ENCODE peak calls at places on chromosome 7, in six cellular contexts. F, T, Q, P, A and J are unnamed samples.

GRCh38 chr7:93245525-93246432 is 13.6 kb downstream of the VPS50 start:
- DNase-seq in F (peak; percentile 2), T (no peak), Q (no peak), P (no peak), A (no peak), J (peak; percentile 16)

GRCh38 chr7:19519443-19519977 is 189.3 kb downstream of the POLR1F start:
- DNase-seq in F (no peak), T (no peak), Q (no peak), P (no peak), A (no peak), J (no peak)

GRCh38 chr7:110157631-110158362 is 933.1 kb upstream of the LRRN3 start:
- DNase-seq in F (no peak), T (no peak), Q (no peak), P (no peak), A (no peak), J (no peak)

GRCh38 chr7:21944616-21945373 is 904 bp downstream of the CDCA7L start:
- DNase-seq in F (peak; percentile 61), T (peak; percentile 84), Q (no peak), P (no peak), A (no peak), J (peak; percentile 80)

GRCh38 chr7:29332875-29333482 is 138.4 kb downstream of the CHN2 start:
- DNase-seq in F (no peak), T (no peak), Q (no peak), P (no peak), A (no peak), J (no peak)

GRCh38 chr7:81685263-81685868 is 84.5 kb downstream of the HGF start:
- DNase-seq in F (no peak), T (no peak), Q (no peak), P (no peak), A (no peak), J (no peak)

GRCh38 chr7:36880108-36880507 is 155.8 kb upstream of the AOAH start:
- DNase-seq in F (no peak), T (no peak), Q (no peak), P (no peak), A (no peak), J (peak; percentile 13)

GRCh38 chr7:92306153-92306552 is 60.4 kb downstream of the ANKIB1 start:
- DNase-seq in F (no peak), T (no peak), Q (no peak), P (no peak), A (no peak), J (no peak)

GRCh38 chr7:140304071-140304799 is 94.1 kb downstream of the SLC37A3 start:
- DNase-seq in F (no peak), T (no peak), Q (no peak), P (peak; percentile 17), A (no peak), J (peak; percentile 48)

GRCh38 chr7:7157177-7157886 is 25.0 kb upstream of the C1GALT1 start:
- DNase-seq in F (no peak), T (no peak), Q (no peak), P (no peak), A (no peak), J (no peak)
- H3K4me3 ChIP-seq in F (no peak overlapping the region), T (no peak overlapping the region), Q (no peak overlapping the region), P (no peak overlapping the region), A (no peak overlapping the region), J (no peak overlapping the region)

GRCh38 chr7:158531661-158532060 is 56.0 kb downstream of the PTPRN2 start:
- DNase-seq in F (no peak), T (no peak), Q (no peak), P (no peak), A (no peak), J (peak; percentile 31)

GRCh38 chr7:158527902-158528502 is 59.6 kb downstream of the PTPRN2 start:
- DNase-seq in F (no peak), T (peak; percentile 45), Q (no peak), P (no peak), A (no peak), J (peak; percentile 49)

GRCh38 chr7:158527495-158527894 is 60.1 kb downstream of the PTPRN2 start:
- DNase-seq in F (no peak), T (peak; percentile 59), Q (no peak), P (no peak), A (no peak), J (peak; percentile 46)

GRCh38 chr7:158530800-158531609 is 56.6 kb downstream of the PTPRN2 start:
- DNase-seq in F (no peak), T (peak; percentile 71), Q (no peak), P (no peak), A (no peak), J (peak; percentile 51)

GRCh38 chr7:158529181-158530096 is 58.2 kb downstream of the PTPRN2 start:
- DNase-seq in F (no peak), T (peak; percentile 56), Q (no peak), P (no peak), A (no peak), J (peak; percentile 53)
- H3K4me3 ChIP-seq in F (no peak overlapping the region), T (no peak overlapping the region), Q (no peak overlapping the region), P (no peak overlapping the region), A (no peak overlapping the region), J (no peak overlapping the region)

GRCh38 chr7:1377111-1377909 is 82.0 kb downstream of the MICALL2 start:
- DNase-seq in F (no peak), T (peak; percentile 55), Q (no peak), P (peak; percentile 64), A (no peak), J (no peak)
- H3K4me3 ChIP-seq in F (no peak overlapping the region), T (no peak overlapping the region), Q (no peak overlapping the region), P (no peak overlapping the region), A (no peak overlapping the region), J (no peak overlapping the region)

DNA sequence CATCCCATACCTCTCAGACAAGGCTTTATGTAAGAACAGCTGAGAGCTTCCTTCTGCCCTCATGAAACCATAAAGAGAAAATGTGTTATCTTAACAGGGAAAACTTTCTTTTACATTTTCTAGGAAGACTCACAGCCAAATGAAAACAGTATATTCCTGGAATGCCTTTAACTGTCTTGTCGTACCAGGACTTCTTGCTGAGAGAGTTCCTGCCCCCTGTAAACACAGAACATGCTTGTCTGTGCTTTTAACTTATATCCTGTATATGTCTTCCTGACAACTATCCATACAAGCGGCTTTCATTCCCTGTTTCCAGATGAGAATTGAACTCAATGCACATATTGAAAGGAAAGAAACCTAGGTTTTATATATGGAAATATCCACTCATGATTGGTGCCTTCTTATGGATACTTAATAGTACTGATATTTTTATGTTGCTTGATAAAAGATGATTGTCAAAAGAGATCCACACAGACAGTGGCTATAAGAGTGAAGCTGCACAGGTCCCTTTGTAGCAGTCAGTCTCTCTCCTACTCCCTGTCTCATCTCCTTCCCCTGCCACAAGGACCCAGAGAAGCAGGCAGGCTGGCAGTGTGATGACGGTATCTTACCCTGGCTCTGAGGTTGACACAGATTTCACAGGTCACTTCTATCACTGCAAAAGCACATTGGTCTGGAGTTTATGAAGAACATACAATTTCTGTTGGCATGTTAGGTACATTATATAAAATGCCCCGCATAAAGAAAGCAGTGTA is 64.6 kb upstream of the AHR start:
- DNase-seq in F (no peak), T (no peak), Q (no peak), P (no peak), A (no peak), J (no peak)
- H3K4me3 ChIP-seq in F (no peak overlapping the region), T (no peak overlapping the region), Q (no peak overlapping the region), P (no peak overlapping the region), A (no peak overlapping the region), J (no peak overlapping the region)

GRCh38 chr7:15687645-15688025 is 1.2 kb upstream of the MEOX2 start:
- DNase-seq in F (peak; percentile 77), T (no peak), Q (peak; percentile 34), P (no peak), A (no peak), J (peak; percentile 25)
- H3K4me3 ChIP-seq in F (peak overlapping the region; percentile 54), T (no peak overlapping the region), Q (peak overlapping the region; percentile 71), P (no peak overlapping the region), A (no peak overlapping the region), J (peak overlapping the region; percentile 1)

DNA sequence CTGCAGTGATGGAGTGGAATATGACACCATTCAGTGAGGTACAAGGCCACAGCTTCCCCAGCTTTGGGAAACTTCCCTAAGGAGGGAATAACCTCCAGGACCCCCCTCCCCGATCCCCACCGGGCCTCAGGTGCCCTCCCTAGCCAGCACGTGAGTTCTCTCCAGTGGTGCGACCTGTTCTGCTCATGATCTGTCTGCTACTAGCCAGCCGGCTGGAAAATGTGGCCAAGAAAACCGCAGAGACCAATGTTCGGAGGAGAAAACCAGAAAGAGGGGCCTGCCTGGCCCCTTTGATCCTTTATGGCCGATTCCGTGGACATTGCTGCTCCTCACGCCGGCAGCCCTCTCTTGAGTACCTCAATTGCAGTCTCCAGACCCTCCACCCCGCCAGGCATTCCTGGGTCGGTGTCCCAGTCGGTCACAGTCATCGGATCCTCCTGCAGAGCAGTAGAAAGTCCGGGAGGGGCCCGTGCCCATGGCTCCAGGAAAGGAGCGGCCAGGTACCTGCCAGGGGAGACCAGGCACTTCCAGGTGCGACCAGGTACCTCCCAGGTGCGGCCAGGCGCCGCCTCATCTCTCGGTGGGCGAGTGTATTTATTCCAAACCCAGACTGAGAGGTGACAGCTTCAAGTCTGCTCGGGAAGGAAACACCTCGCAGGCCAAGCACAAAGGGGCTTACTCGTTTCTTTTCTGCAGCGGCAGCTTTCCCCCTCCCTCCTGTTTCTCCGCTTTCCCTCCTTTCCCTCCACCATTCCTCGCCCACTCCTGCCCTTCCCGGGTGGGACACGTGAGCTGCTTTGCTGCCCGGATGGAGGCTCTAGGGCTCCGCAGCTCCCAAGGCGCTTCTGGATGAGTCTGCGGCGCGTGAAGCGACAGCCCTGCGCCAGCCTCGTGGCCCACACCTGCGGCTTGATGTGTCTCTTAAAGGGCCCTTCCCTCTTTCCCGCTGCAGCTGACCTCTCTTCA is 39.6 kb upstream of the AGK start:
- DNase-seq in F (peak; percentile 27), T (peak; percentile 68), Q (peak; percentile 24), P (no peak), A (no peak), J (peak; percentile 71)
- H3K4me3 ChIP-seq in F (peak overlapping the region; percentile 42), T (peak overlapping the region; percentile 43), Q (peak overlapping the region; percentile 61), P (no peak overlapping the region), A (peak overlapping the region; percentile 3), J (peak overlapping the region; percentile 44)

GRCh38 chr7:15685358-15686181 is 913 bp downstream of the MEOX2 start:
- DNase-seq in F (peak; percentile 58), T (peak; percentile 65), Q (peak; percentile 71), P (peak; percentile 81), A (no peak), J (peak; percentile 59)

GRCh38 chr7:15684036-15684815 is 2.3 kb downstream of the MEOX2 start:
- DNase-seq in F (no peak), T (no peak), Q (no peak), P (no peak), A (no peak), J (no peak)

GRCh38 chr7:15682751-15683150 is 3.7 kb downstream of the MEOX2 start:
- DNase-seq in F (no peak), T (no peak), Q (no peak), P (no peak), A (no peak), J (no peak)

GRCh38 chr7:15686209-15686956 is at the start of gene MEOX2:
- DNase-seq in F (peak; percentile 69), T (peak; percentile 75), Q (peak; percentile 85), P (peak; percentile 91), A (no peak), J (peak; percentile 46)

GRCh38 chr7:15684834-15685233 is 1.6 kb downstream of the MEOX2 start:
- DNase-seq in F (peak; percentile 61), T (no peak), Q (peak; percentile 31), P (no peak), A (no peak), J (peak; percentile 16)
- H3K4me3 ChIP-seq in F (peak overlapping the region; percentile 54), T (peak overlapping the region; percentile 12), Q (peak overlapping the region; percentile 71), P (peak overlapping the region; percentile 42), A (no peak overlapping the region), J (no peak overlapping the region)